ENCODE peak calls at places on chromosomes 11 and 22, in five cellular contexts. One of them, this sample, is unnamed.

GRCh38 chr11:134880788-134881187 is 468.7 kb upstream of the B3GAT1 start:
- DNase-seq in CD8-positive, alpha-beta T cell: no peak
- DNase-seq in mucosa of descending colon: no peak
- DNase-seq in colonic mucosa: no peak
- DNase-seq in sigmoid colon: no peak
- DNase-seq in this sample: no peak

GRCh38 chr22:23200896-23201295 is 20.6 kb downstream of the BCR start:
- DNase-seq in CD8-positive, alpha-beta T cell: no peak
- DNase-seq in mucosa of descending colon: no peak
- DNase-seq in colonic mucosa: no peak
- DNase-seq in sigmoid colon: no peak
- DNase-seq in this sample: no peak

GRCh38 chr22:45531944-45532631 is 29.4 kb downstream of the FBLN1 start:
- DNase-seq in CD8-positive, alpha-beta T cell: no peak
- DNase-seq in mucosa of descending colon: no peak
- DNase-seq in colonic mucosa: no peak
- DNase-seq in sigmoid colon: no peak
- DNase-seq in this sample: peak

GRCh38 chr11:122663056-122663740 is 7.7 kb downstream of the UBASH3B start:
- DNase-seq in CD8-positive, alpha-beta T cell: no peak
- DNase-seq in mucosa of descending colon: no peak
- DNase-seq in colonic mucosa: no peak
- DNase-seq in sigmoid colon: no peak
- DNase-seq in this sample: no peak

GRCh38 chr22:44550666-44551491 is 52.8 kb upstream of the RTL6 start:
- DNase-seq in CD8-positive, alpha-beta T cell: no peak
- DNase-seq in mucosa of descending colon: peak
- DNase-seq in colonic mucosa: peak
- DNase-seq in sigmoid colon: peak
- DNase-seq in this sample: no peak

GRCh38 chr11:61052182-61052972 is 49.9 kb upstream of the CD5 start:
- DNase-seq in CD8-positive, alpha-beta T cell: no peak
- DNase-seq in mucosa of descending colon: no peak
- DNase-seq in colonic mucosa: no peak
- DNase-seq in sigmoid colon: no peak
- DNase-seq in this sample: no peak

GRCh38 chr22:43476341-43476740 is 64.5 kb downstream of the MPPED1 start:
- DNase-seq in CD8-positive, alpha-beta T cell: no peak
- DNase-seq in mucosa of descending colon: no peak
- DNase-seq in colonic mucosa: no peak
- DNase-seq in sigmoid colon: no peak
- DNase-seq in this sample: no peak

GRCh38 chr11:97854357-97854756 is 1166.4 kb upstream of the CNTN5 start:
- DNase-seq in CD8-positive, alpha-beta T cell: no peak
- DNase-seq in mucosa of descending colon: no peak
- DNase-seq in colonic mucosa: no peak
- DNase-seq in sigmoid colon: no peak
- DNase-seq in this sample: no peak

GRCh38 chr22:49418943-49419342 is 408.7 kb downstream of the BRD1 start:
- DNase-seq in CD8-positive, alpha-beta T cell: no peak
- DNase-seq in mucosa of descending colon: no peak
- DNase-seq in colonic mucosa: no peak
- DNase-seq in sigmoid colon: no peak
- DNase-seq in this sample: no peak

GRCh38 chr11:64007629-64008282 is 21.5 kb downstream of the OTUB1 start:
- DNase-seq in CD8-positive, alpha-beta T cell: no peak
- DNase-seq in mucosa of descending colon: peak
- DNase-seq in colonic mucosa: peak
- DNase-seq in sigmoid colon: peak
- DNase-seq in this sample: peak

DNA sequence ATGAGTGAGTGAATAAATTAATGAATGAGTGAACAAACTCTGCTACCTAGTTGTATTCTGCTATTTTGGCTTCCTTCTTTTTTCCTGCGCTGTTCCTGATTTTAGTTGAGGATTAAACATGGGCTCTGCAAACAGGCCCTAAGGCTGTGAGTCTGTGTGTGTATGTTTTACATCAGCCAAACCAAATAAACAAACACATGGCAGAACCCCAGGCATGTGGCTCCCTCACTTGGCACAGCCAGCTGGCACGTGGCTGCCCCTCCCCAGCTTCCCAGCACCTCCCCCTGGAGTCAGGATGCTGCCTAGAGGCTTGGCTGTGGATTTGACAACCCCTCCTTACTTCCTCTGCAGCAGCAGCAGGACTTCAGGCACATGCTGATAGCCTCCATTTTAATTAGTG is 593.2 kb downstream of the INSC start:
- DNase-seq in CD8-positive, alpha-beta T cell: no peak
- DNase-seq in mucosa of descending colon: peak
- DNase-seq in colonic mucosa: peak
- DNase-seq in sigmoid colon: no peak
- DNase-seq in this sample: no peak
- TF ChIP-seq CTCF in CD8-positive, alpha-beta T cell: no peak
- TF ChIP-seq CTCF in mucosa of descending colon: no peak
- TF ChIP-seq CTCF in colonic mucosa: no peak
- TF ChIP-seq CTCF in sigmoid colon: no peak
- TF ChIP-seq CTCF in this sample: no peak

GRCh38 chr11:112024178-112024777 is 930 bp upstream of the DLAT start:
- DNase-seq in CD8-positive, alpha-beta T cell: no peak
- DNase-seq in mucosa of descending colon: no peak
- DNase-seq in colonic mucosa: no peak
- DNase-seq in sigmoid colon: no peak
- DNase-seq in this sample: no peak

GRCh38 chr11:112024778-112025678 is at the start of gene DLAT:
- DNase-seq in CD8-positive, alpha-beta T cell: peak
- DNase-seq in mucosa of descending colon: peak
- DNase-seq in colonic mucosa: peak
- DNase-seq in sigmoid colon: peak
- DNase-seq in this sample: peak

GRCh38 chr11:112019066-112019465 is 6.1 kb upstream of the DLAT start:
- DNase-seq in CD8-positive, alpha-beta T cell: no peak
- DNase-seq in mucosa of descending colon: no peak
- DNase-seq in colonic mucosa: no peak
- DNase-seq in sigmoid colon: no peak
- DNase-seq in this sample: no peak

GRCh38 chr11:112025682-112026081 is 474 bp downstream of the DLAT start:
- DNase-seq in CD8-positive, alpha-beta T cell: no peak
- DNase-seq in mucosa of descending colon: no peak
- DNase-seq in colonic mucosa: no peak
- DNase-seq in sigmoid colon: no peak
- DNase-seq in this sample: no peak

GRCh38 chr11:112023104-112023503 is 2.1 kb upstream of the DLAT start:
- DNase-seq in CD8-positive, alpha-beta T cell: no peak
- DNase-seq in mucosa of descending colon: no peak
- DNase-seq in colonic mucosa: no peak
- DNase-seq in sigmoid colon: no peak
- DNase-seq in this sample: no peak
- TF ChIP-seq CTCF in CD8-positive, alpha-beta T cell: no peak
- TF ChIP-seq CTCF in mucosa of descending colon: no peak
- TF ChIP-seq CTCF in colonic mucosa: no peak
- TF ChIP-seq CTCF in sigmoid colon: no peak
- TF ChIP-seq CTCF in this sample: no peak

DNA sequence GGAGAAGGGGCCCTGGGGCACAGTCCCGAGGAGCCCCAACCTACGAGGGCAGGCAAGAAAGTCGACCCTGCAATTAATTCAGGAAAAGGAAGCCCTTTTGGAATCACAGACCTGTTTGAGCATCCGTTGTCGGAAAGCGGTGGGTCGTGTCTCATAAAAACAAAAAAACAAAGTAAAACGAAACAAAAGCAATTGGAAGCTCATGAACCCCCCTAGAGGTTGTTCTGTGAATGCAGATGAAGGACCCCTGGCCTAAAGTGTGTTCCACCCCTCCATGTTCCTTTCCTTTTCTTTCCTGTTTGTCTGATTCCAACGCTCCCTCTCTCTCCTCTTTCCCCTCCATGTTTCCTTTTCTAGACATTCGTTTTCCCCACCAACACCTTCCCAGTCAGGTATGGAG is 203.7 kb downstream of the GRIK4 start:
- DNase-seq in CD8-positive, alpha-beta T cell: no peak
- DNase-seq in mucosa of descending colon: no peak
- DNase-seq in colonic mucosa: no peak
- DNase-seq in sigmoid colon: no peak
- DNase-seq in this sample: no peak
- TF ChIP-seq CTCF in CD8-positive, alpha-beta T cell: no peak
- TF ChIP-seq CTCF in mucosa of descending colon: no peak
- TF ChIP-seq CTCF in colonic mucosa: no peak
- TF ChIP-seq CTCF in sigmoid colon: no peak
- TF ChIP-seq CTCF in this sample: peak

GRCh38 chr22:38050720-38051119 is 6.5 kb upstream of the PICK1 start:
- DNase-seq in CD8-positive, alpha-beta T cell: no peak
- DNase-seq in mucosa of descending colon: no peak
- DNase-seq in colonic mucosa: no peak
- DNase-seq in sigmoid colon: no peak
- DNase-seq in this sample: no peak

GRCh38 chr22:38046070-38046748 is 11.0 kb upstream of the PICK1 start:
- DNase-seq in CD8-positive, alpha-beta T cell: no peak
- DNase-seq in mucosa of descending colon: no peak
- DNase-seq in colonic mucosa: no peak
- DNase-seq in sigmoid colon: no peak
- DNase-seq in this sample: peak

GRCh38 chr22:38051900-38052862 is 5.0 kb upstream of the PICK1 start:
- DNase-seq in CD8-positive, alpha-beta T cell: peak
- DNase-seq in mucosa of descending colon: peak
- DNase-seq in colonic mucosa: peak
- DNase-seq in sigmoid colon: peak
- DNase-seq in this sample: peak

GRCh38 chr22:38049812-38050619 is 7.2 kb upstream of the PICK1 start:
- DNase-seq in CD8-positive, alpha-beta T cell: no peak
- DNase-seq in mucosa of descending colon: no peak
- DNase-seq in colonic mucosa: no peak
- DNase-seq in sigmoid colon: no peak
- DNase-seq in this sample: no peak

GRCh38 chr22:38051261-38051660 is 5.9 kb upstream of the PICK1 start:
- DNase-seq in CD8-positive, alpha-beta T cell: no peak
- DNase-seq in mucosa of descending colon: no peak
- DNase-seq in colonic mucosa: no peak
- DNase-seq in sigmoid colon: no peak
- DNase-seq in this sample: no peak
- TF ChIP-seq CTCF in CD8-positive, alpha-beta T cell: no peak
- TF ChIP-seq CTCF in mucosa of descending colon: no peak
- TF ChIP-seq CTCF in colonic mucosa: no peak
- TF ChIP-seq CTCF in sigmoid colon: no peak
- TF ChIP-seq CTCF in this sample: no peak

GRCh38 chr22:33919591-33920501 is at the start of gene LARGE1:
- DNase-seq in CD8-positive, alpha-beta T cell: peak
- DNase-seq in mucosa of descending colon: peak
- DNase-seq in colonic mucosa: peak
- DNase-seq in sigmoid colon: peak
- DNase-seq in this sample: peak

GRCh38 chr22:33914699-33915098 is 5.6 kb downstream of the LARGE1 start:
- DNase-seq in CD8-positive, alpha-beta T cell: no peak
- DNase-seq in mucosa of descending colon: no peak
- DNase-seq in colonic mucosa: no peak
- DNase-seq in sigmoid colon: no peak
- DNase-seq in this sample: no peak

GRCh38 chr22:33920927-33921575 is 775 bp upstream of the LARGE1 start:
- DNase-seq in CD8-positive, alpha-beta T cell: peak
- DNase-seq in mucosa of descending colon: peak
- DNase-seq in colonic mucosa: peak
- DNase-seq in sigmoid colon: peak
- DNase-seq in this sample: peak

GRCh38 chr22:33918676-33919590 is 1.3 kb downstream of the LARGE1 start:
- DNase-seq in CD8-positive, alpha-beta T cell: no peak
- DNase-seq in mucosa of descending colon: no peak
- DNase-seq in colonic mucosa: no peak
- DNase-seq in sigmoid colon: no peak
- DNase-seq in this sample: peak

DNA sequence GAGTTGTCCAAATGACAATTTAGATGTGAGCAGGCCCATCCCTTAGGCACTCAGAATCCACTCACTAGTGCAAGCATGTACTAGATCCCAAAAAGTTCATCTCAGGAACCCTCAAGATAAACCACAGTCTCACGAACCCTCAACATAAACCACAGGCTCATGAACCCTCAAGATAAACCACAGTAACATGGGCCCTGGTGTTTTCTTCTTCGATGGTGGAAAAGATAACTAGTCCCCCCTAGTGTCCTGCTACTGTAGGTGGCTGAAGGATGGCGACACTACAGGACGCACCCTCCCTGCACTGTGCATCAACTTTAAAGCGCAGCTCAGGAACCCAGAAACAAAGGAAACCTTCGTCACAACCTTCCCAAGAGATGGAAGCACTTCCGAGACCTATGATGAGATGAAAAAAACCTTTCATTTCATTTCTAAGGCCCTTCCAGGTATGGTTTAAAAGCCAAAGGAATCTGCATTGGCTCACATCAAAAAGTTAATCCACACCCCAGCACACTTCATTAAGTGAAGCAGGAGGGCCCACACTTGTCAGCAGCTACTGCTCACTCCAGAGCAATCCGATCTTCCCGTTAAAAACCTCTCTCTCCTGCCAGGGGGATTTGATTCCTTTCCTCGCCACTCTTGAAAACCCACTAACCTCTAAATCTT is 2.4 kb downstream of the LARGE1 start:
- DNase-seq in CD8-positive, alpha-beta T cell: no peak
- DNase-seq in mucosa of descending colon: peak
- DNase-seq in colonic mucosa: no peak
- DNase-seq in sigmoid colon: no peak
- DNase-seq in this sample: peak
- TF ChIP-seq CTCF in CD8-positive, alpha-beta T cell: no peak
- TF ChIP-seq CTCF in mucosa of descending colon: no peak
- TF ChIP-seq CTCF in colonic mucosa: no peak
- TF ChIP-seq CTCF in sigmoid colon: no peak
- TF ChIP-seq CTCF in this sample: peak

This sample was measured in nephron progenitor cell.